ENCODE peak calls at places on chromosomes 12 and 14, in four cellular contexts. E is GM06990, T is HL-60, H is pancreas. L is an unnamed sample.

GRCh38 chr12:113697104-113697503 is 225.4 kb upstream of the LHX5 start:
- DNase-seq in E (no peak), T (no peak), H (no peak), L (no peak)

GRCh38 chr12:113934060-113934829 is 31.9 kb downstream of the RBM19 start:
- DNase-seq in E (no peak), T (no peak), H (no peak), L (no peak)

GRCh38 chr12:68411371-68411770 is 79.2 kb upstream of the MDM1 start:
- DNase-seq in E (no peak), T (no peak), H (no peak), L (no peak)

GRCh38 chr12:67442347-67442841 is 173.2 kb downstream of the CAND1 start:
- DNase-seq in E (no peak), T (no peak), H (peak; percentile 43), L (no peak)

GRCh38 chr12:108722992-108723766 is 8.1 kb downstream of the CORO1C start:
- DNase-seq in E (no peak), T (peak; percentile 85), H (no peak), L (no peak)

GRCh38 chr14:34722723-34723545 is 8.5 kb upstream of the CFL2 start:
- DNase-seq in E (peak; percentile 15), T (peak; percentile 38), H (peak; percentile 5), L (peak; percentile 63)

GRCh38 chr12:5518584-5519365 is 86.9 kb downstream of the NTF3 start:
- DNase-seq in E (no peak), T (no peak), H (no peak), L (no peak)

GRCh38 chr14:22319526-22320352 is 269.3 kb downstream of the DAD1 start:
- DNase-seq in E (no peak), T (peak; percentile 55), H (peak; percentile 17), L (peak; percentile 26)

GRCh38 chr14:104678346-104678745 is 11.1 kb upstream of the INF2 start:
- DNase-seq in E (no peak), T (peak; percentile 18), H (no peak), L (peak; percentile 48)

GRCh38 chr12:6684609-6685008 is 4.6 kb downstream of the ZNF384 start:
- DNase-seq in E (no peak), T (peak; percentile 56), H (no peak), L (no peak)

GRCh38 chr12:14554281-14555008 is 13.2 kb downstream of the PLBD1 start:
- DNase-seq in E (no peak), T (peak; percentile 78), H (peak; percentile 71), L (peak; percentile 42)

GRCh38 chr12:32947203-32947795 is 50.7 kb upstream of the PKP2 start:
- DNase-seq in E (no peak), T (no peak), H (no peak), L (no peak)

GRCh38 chr12:122227341-122227740 is 1.5 kb upstream of the DIABLO start:
- DNase-seq in E (no peak), T (no peak), H (no peak), L (peak; percentile 45)

GRCh38 chr12:102300824-102301461 is 103.3 kb upstream of the PMCH start:
- DNase-seq in E (peak; percentile 18), T (peak; percentile 39), H (peak; percentile 12), L (no peak)

GRCh38 chr14:81157431-81157830 is 63.3 kb downstream of the GTF2A1 start:
- DNase-seq in E (no peak), T (no peak), H (no peak), L (no peak)

GRCh38 chr14:79369359-79370332 is 841.7 kb downstream of the DIO2 start:
- DNase-seq in E (no peak), T (no peak), H (peak; percentile 24), L (no peak)

GRCh38 chr12:116060765-116061164 is 216.7 kb downstream of the MED13L start:
- DNase-seq in E (peak; percentile 60), T (no peak), H (no peak), L (no peak)

GRCh38 chr14:53149656-53150319 is 3.3 kb downstream of the DDHD1 start:
- DNase-seq in E (no peak), T (peak; percentile 4), H (no peak), L (no peak)

GRCh38 chr14:101713641-101714349 is 47.7 kb upstream of the PPP2R5C start:
- DNase-seq in E (no peak), T (no peak), H (no peak), L (no peak)

GRCh38 chr14:65949711-65950516 is 536.3 kb upstream of the CCDC196 start:
- DNase-seq in E (peak; percentile 11), T (no peak), H (no peak), L (no peak)

GRCh38 chr12:75979181-75979580 is 52.4 kb downstream of the PHLDA1 start:
- DNase-seq in E (no peak), T (no peak), H (no peak), L (no peak)

GRCh38 chr14:68463705-68464104 is 329.2 kb downstream of the ZFP36L1 start:
- DNase-seq in E (no peak), T (no peak), H (no peak), L (no peak)

GRCh38 chr12:44709166-44709565 is 166.9 kb downstream of the NELL2 start:
- DNase-seq in E (no peak), T (no peak), H (no peak), L (no peak)

GRCh38 chr12:122003646-122004611 is 17.8 kb upstream of the BCL7A start:
- DNase-seq in E (peak; percentile 80), T (peak; percentile 59), H (no peak), L (no peak)

GRCh38 chr12:66688836-66689439 is 10.1 kb upstream of the GRIP1 start:
- DNase-seq in E (peak; percentile 35), T (peak; percentile 38), H (peak; percentile 46), L (peak; percentile 18)

GRCh38 chr12:109981311-109981710 is 14.9 kb downstream of the GIT2 start:
- DNase-seq in E (no peak), T (no peak), H (no peak), L (no peak)

GRCh38 chr14:73457935-73458218 is 469 bp downstream of the NUMB start:
- DNase-seq in E (no peak), T (peak; percentile 1), H (no peak), L (peak; percentile 64)

DNA sequence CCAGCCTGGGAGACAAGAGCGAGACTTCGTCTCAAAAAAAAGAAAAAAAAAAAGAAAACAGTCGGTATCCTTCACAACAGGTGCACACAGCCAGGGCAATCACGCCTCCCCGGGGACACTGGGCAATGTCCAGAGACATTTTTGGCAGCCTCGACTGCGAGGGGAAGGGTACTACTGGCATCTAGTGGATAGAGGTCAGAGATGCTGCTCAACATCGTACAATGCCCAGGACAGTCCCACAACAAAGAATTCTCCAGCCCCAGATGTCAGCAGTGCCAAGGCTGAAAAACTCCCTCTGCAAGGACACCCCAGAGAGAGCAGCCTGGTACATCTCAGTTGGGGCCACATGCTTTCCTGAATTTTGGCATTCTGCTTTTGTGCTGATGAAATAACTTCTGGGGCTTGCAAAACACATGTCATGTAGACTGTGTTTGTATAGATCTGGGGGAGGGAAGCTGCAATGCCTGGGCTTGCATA is 21.5 kb downstream of the ALDH2 start:
- DNase-seq in E (no peak), T (peak; percentile 78), H (peak; percentile 79), L (peak; percentile 37)
- TF ChIP-seq CTCF in E (peak; percentile 71), T (peak; percentile 82), H (peak; percentile 53), L (no peak)

DNA sequence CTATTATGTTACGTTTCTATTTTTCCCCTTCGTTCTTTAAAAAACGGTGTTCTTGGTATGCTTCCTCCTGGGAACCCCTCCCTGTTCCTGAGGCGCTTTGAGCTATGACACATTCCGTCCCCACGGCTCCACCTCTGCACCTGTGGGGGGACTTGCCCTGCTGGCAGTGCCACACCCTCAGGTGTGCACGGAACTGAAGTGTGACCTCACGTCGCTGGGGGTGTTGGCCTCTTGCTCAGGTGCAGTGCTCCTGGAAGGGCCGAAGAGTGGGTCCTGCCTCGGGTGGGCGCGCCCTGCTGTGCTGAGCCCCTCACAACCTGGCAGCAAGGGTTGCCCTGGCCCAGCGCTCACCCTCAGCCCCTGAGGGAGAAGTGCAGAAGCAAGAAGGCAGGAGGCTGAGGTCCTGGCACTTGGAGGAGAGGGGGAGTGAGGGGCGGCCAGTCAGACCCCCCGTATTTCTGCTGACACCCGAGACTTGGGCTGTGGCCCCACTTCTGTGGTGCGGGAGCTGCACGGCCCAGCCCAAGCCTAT is 4.9 kb downstream of the AMN start:
- DNase-seq in E (peak; percentile 7), T (no peak), H (no peak), L (no peak)
- H3K4me3 ChIP-seq in E (no peak overlapping the region), T (no peak overlapping the region), H (no peak overlapping the region), L (no peak overlapping the region)

GRCh38 chr12:46107591-46107990 is 117.2 kb upstream of the SCAF11 start:
- DNase-seq in E (no peak), T (no peak), H (no peak), L (no peak)

GRCh38 chr12:46108721-46109120 is 118.3 kb upstream of the SCAF11 start:
- DNase-seq in E (peak; percentile 88), T (no peak), H (no peak), L (no peak)

GRCh38 chr12:46105735-46106134 is 115.4 kb upstream of the SCAF11 start:
- DNase-seq in E (no peak), T (no peak), H (no peak), L (no peak)

GRCh38 chr12:46101121-46101869 is 110.9 kb upstream of the SCAF11 start:
- DNase-seq in E (no peak), T (no peak), H (no peak), L (no peak)

DNA sequence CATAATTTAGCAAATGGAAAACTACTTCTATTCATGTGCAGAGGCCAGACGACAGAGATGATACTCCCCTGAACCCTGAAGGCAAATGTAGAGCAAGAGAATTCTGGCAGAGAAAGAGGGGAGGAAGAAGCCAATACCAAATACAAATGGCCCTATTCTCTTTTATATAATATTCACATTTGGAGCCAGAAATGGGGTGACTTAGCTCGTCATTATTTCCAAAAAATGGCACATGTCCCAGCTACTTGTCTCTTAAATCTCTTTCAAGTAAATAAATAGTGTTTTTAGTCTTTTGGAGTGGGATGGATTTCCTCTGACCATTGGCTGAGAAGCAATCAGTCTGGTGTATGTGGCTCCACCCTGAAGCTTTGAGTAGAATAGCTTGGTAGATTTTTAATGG is 113.3 kb upstream of the SCAF11 start:
- DNase-seq in E (no peak), T (no peak), H (no peak), L (no peak)
- TF ChIP-seq CTCF in E (no peak), T (no peak), H (no peak), L (no peak)

GRCh38 chr14:64646103-64646502 is 58.1 kb upstream of the PLEKHG3 start:
- DNase-seq in E (no peak), T (no peak), H (no peak), L (no peak)
- H3K4me3 ChIP-seq in E (no peak overlapping the region), T (no peak overlapping the region), H (no peak overlapping the region), L (no peak overlapping the region)

L was measured in ovary.